ENCODE peak calls at places on chromosomes 11 and 22, in six cellular contexts. N is T-helper 2 cell, P is DND-41, K is astrocyte of the spinal cord, F is HuH-7, S is HCT116. W is an unnamed sample.

GRCh38 chr11:2390871-2391662 is 9.5 kb upstream of the TSSC4 start:
- DNase-seq in S (no peak), P (peak; percentile 27), N (no peak), F (no peak), K (peak; percentile 79), W (peak; percentile 69)

GRCh38 chr11:72066855-72067254 is 13.5 kb downstream of the NUMA1 start:
- DNase-seq in F (no peak), K (no peak), P (no peak), S (no peak), N (no peak), W (no peak)

GRCh38 chr11:100753144-100753543 is 66.1 kb downstream of the ARHGAP42 start:
- DNase-seq in F (no peak), P (no peak), S (no peak), K (no peak), N (no peak), W (no peak)

GRCh38 chr11:85923455-85923854 is 68.3 kb downstream of the CCDC83 start:
- DNase-seq in S (no peak), P (no peak), N (no peak), F (no peak), K (no peak), W (no peak)

GRCh38 chr11:31947051-31947450 is 135.9 kb upstream of the PAX6 start:
- DNase-seq in K (no peak), N (no peak), P (no peak), S (no peak), F (no peak), W (no peak)

GRCh38 chr11:103609117-103610066 is 427.0 kb upstream of the DDI1 start:
- DNase-seq in S (peak; percentile 78), P (no peak), F (no peak), N (no peak), K (peak; percentile 95), W (peak; percentile 94)

GRCh38 chr11:108586600-108586999 is 7.0 kb downstream of the EXPH5 start:
- DNase-seq in F (no peak), P (no peak), K (no peak), N (no peak), S (no peak), W (no peak)

GRCh38 chr22:24133187-24133965 is 47.9 kb upstream of the SUSD2 start:
- DNase-seq in P (no peak), S (no peak), F (no peak), N (no peak), K (peak; percentile 20), W (no peak)

GRCh38 chr11:125072210-125072960 is 9.3 kb downstream of the SLC37A2 start:
- DNase-seq in N (no peak), P (no peak), K (no peak), S (no peak), F (no peak), W (no peak)

GRCh38 chr11:14813506-14813905 is 78.5 kb downstream of the CYP2R1 start:
- DNase-seq in S (no peak), K (no peak), F (no peak), N (no peak), P (no peak), W (no peak)

GRCh38 chr11:28566643-28567042 is 458.5 kb downstream of the METTL15 start:
- DNase-seq in P (no peak), F (no peak), S (peak; percentile 52), N (no peak), K (peak; percentile 97), W (peak; percentile 66)

GRCh38 chr22:17606472-17606871 is 22.1 kb downstream of the ATP6V1E1 start:
- DNase-seq in N (no peak), K (no peak), P (no peak), S (no peak), F (no peak), W (no peak)

GRCh38 chr11:120820040-120820439 is 203.9 kb upstream of the TBCEL start:
- DNase-seq in F (no peak), N (no peak), K (no peak), P (no peak), S (no peak), W (no peak)

GRCh38 chr11:3341298-3341697 is 37.6 kb downstream of the ZNF195 start:
- DNase-seq in F (no peak), K (peak; percentile 19), N (peak; percentile 15), S (peak; percentile 18), P (peak; percentile 67), W (no peak)

GRCh38 chr11:109604506-109604905 is 182.5 kb downstream of the C11orf87 start:
- DNase-seq in N (no peak), S (no peak), K (no peak), P (no peak), F (no peak), W (no peak)